ENCODE peak calls at places on chromosomes 2 and 18, in nine cellular contexts. One of them, this sample, is unnamed.

GRCh38 chr2:174846941-174847938 is 83.0 kb upstream of the CHRNA1 start:
- DNase-seq in AG09319: peak
- DNase-seq in GM10248: no peak
- DNase-seq in mammary epithelial cell: peak
- DNase-seq in astrocyte of the cerebellum: peak
- DNase-seq in endothelial cell: no peak
- DNase-seq in CD8-positive, alpha-beta T cell: no peak
- DNase-seq in OCI-LY7: no peak
- DNase-seq in ascending aorta: no peak
- DNase-seq in this sample: peak

GRCh38 chr2:226031962-226032441 is 632.5 kb downstream of the NYAP2 start:
- DNase-seq in AG09319: no peak
- DNase-seq in GM10248: no peak
- DNase-seq in mammary epithelial cell: peak
- DNase-seq in astrocyte of the cerebellum: no peak
- DNase-seq in endothelial cell: no peak
- DNase-seq in CD8-positive, alpha-beta T cell: no peak
- DNase-seq in OCI-LY7: no peak
- DNase-seq in ascending aorta: no peak
- DNase-seq in this sample: no peak

GRCh38 chr18:30578707-30579106 is 463.8 kb downstream of the DSC3 start:
- DNase-seq in AG09319: no peak
- DNase-seq in GM10248: no peak
- DNase-seq in mammary epithelial cell: no peak
- DNase-seq in astrocyte of the cerebellum: no peak
- DNase-seq in endothelial cell: no peak
- DNase-seq in CD8-positive, alpha-beta T cell: no peak
- DNase-seq in OCI-LY7: no peak
- DNase-seq in ascending aorta: no peak
- DNase-seq in this sample: no peak

GRCh38 chr2:37985333-37985732 is 60.2 kb downstream of the RMDN2 start:
- DNase-seq in AG09319: no peak
- DNase-seq in GM10248: no peak
- DNase-seq in mammary epithelial cell: peak
- DNase-seq in astrocyte of the cerebellum: peak
- DNase-seq in endothelial cell: no peak
- DNase-seq in CD8-positive, alpha-beta T cell: no peak
- DNase-seq in OCI-LY7: no peak
- DNase-seq in ascending aorta: no peak
- DNase-seq in this sample: no peak

GRCh38 chr18:48994044-48994651 is 43.4 kb upstream of the SMAD7 start:
- DNase-seq in AG09319: peak
- DNase-seq in GM10248: no peak
- DNase-seq in mammary epithelial cell: no peak
- DNase-seq in astrocyte of the cerebellum: peak
- DNase-seq in endothelial cell: no peak
- DNase-seq in CD8-positive, alpha-beta T cell: no peak
- DNase-seq in OCI-LY7: no peak
- DNase-seq in ascending aorta: no peak
- DNase-seq in this sample: no peak

GRCh38 chr2:100053087-100053486 is 89.3 kb downstream of the AFF3 start:
- DNase-seq in AG09319: no peak
- DNase-seq in GM10248: no peak
- DNase-seq in mammary epithelial cell: no peak
- DNase-seq in astrocyte of the cerebellum: no peak
- DNase-seq in endothelial cell: no peak
- DNase-seq in CD8-positive, alpha-beta T cell: no peak
- DNase-seq in OCI-LY7: no peak
- DNase-seq in ascending aorta: no peak
- DNase-seq in this sample: no peak

GRCh38 chr18:73980289-73980979 is 167.2 kb downstream of the FBXO15 start:
- DNase-seq in AG09319: no peak
- DNase-seq in GM10248: no peak
- DNase-seq in mammary epithelial cell: peak
- DNase-seq in astrocyte of the cerebellum: no peak
- DNase-seq in endothelial cell: peak
- DNase-seq in CD8-positive, alpha-beta T cell: no peak
- DNase-seq in OCI-LY7: no peak
- DNase-seq in ascending aorta: no peak
- DNase-seq in this sample: no peak

GRCh38 chr2:51919395-51919794 is 887.5 kb upstream of the NRXN1 start:
- DNase-seq in AG09319: no peak
- DNase-seq in GM10248: no peak
- DNase-seq in mammary epithelial cell: peak
- DNase-seq in astrocyte of the cerebellum: peak
- DNase-seq in endothelial cell: no peak
- DNase-seq in CD8-positive, alpha-beta T cell: no peak
- DNase-seq in OCI-LY7: no peak
- DNase-seq in ascending aorta: no peak
- DNase-seq in this sample: no peak

GRCh38 chr2:168457177-168457905 is 1.3 kb downstream of the CERS6 start:
- DNase-seq in AG09319: no peak
- DNase-seq in GM10248: peak
- DNase-seq in mammary epithelial cell: peak
- DNase-seq in astrocyte of the cerebellum: no peak
- DNase-seq in endothelial cell: no peak
- DNase-seq in CD8-positive, alpha-beta T cell: no peak
- DNase-seq in OCI-LY7: no peak
- DNase-seq in ascending aorta: no peak
- DNase-seq in this sample: no peak

GRCh38 chr18:21369146-21369545 is 127.1 kb downstream of the GREB1L start:
- DNase-seq in AG09319: no peak
- DNase-seq in GM10248: no peak
- DNase-seq in mammary epithelial cell: no peak
- DNase-seq in astrocyte of the cerebellum: peak
- DNase-seq in endothelial cell: no peak
- DNase-seq in CD8-positive, alpha-beta T cell: no peak
- DNase-seq in OCI-LY7: no peak
- DNase-seq in ascending aorta: no peak
- DNase-seq in this sample: no peak

GRCh38 chr18:25275414-25276001 is 76.5 kb downstream of the ZNF521 start:
- DNase-seq in AG09319: no peak
- DNase-seq in GM10248: no peak
- DNase-seq in mammary epithelial cell: no peak
- DNase-seq in astrocyte of the cerebellum: no peak
- DNase-seq in endothelial cell: peak
- DNase-seq in CD8-positive, alpha-beta T cell: no peak
- DNase-seq in OCI-LY7: no peak
- DNase-seq in ascending aorta: no peak
- DNase-seq in this sample: no peak

GRCh38 chr2:221635949-221636348 is 63.8 kb upstream of the EPHA4 start:
- DNase-seq in AG09319: no peak
- DNase-seq in GM10248: no peak
- DNase-seq in mammary epithelial cell: no peak
- DNase-seq in astrocyte of the cerebellum: no peak
- DNase-seq in endothelial cell: no peak
- DNase-seq in CD8-positive, alpha-beta T cell: no peak
- DNase-seq in OCI-LY7: no peak
- DNase-seq in ascending aorta: no peak
- DNase-seq in this sample: no peak

GRCh38 chr18:55539240-55539639 is 48.8 kb downstream of the TCF4 start:
- DNase-seq in AG09319: no peak
- DNase-seq in GM10248: no peak
- DNase-seq in mammary epithelial cell: no peak
- DNase-seq in astrocyte of the cerebellum: peak
- DNase-seq in endothelial cell: no peak
- DNase-seq in CD8-positive, alpha-beta T cell: no peak
- DNase-seq in OCI-LY7: no peak
- DNase-seq in ascending aorta: no peak
- DNase-seq in this sample: no peak

GRCh38 chr2:100192825-100193224 is 50.4 kb upstream of the AFF3 start:
- DNase-seq in AG09319: no peak
- DNase-seq in GM10248: no peak
- DNase-seq in mammary epithelial cell: no peak
- DNase-seq in astrocyte of the cerebellum: no peak
- DNase-seq in endothelial cell: no peak
- DNase-seq in CD8-positive, alpha-beta T cell: no peak
- DNase-seq in OCI-LY7: no peak
- DNase-seq in ascending aorta: no peak
- DNase-seq in this sample: no peak

GRCh38 chr2:72794572-72794971 is 31.3 kb downstream of the EXOC6B start:
- DNase-seq in AG09319: no peak
- DNase-seq in GM10248: no peak
- DNase-seq in mammary epithelial cell: peak
- DNase-seq in astrocyte of the cerebellum: no peak
- DNase-seq in endothelial cell: no peak
- DNase-seq in CD8-positive, alpha-beta T cell: no peak
- DNase-seq in OCI-LY7: no peak
- DNase-seq in ascending aorta: no peak
- DNase-seq in this sample: no peak

GRCh38 chr2:168188011-168188410 is 59.4 kb downstream of the STK39 start:
- DNase-seq in AG09319: no peak
- DNase-seq in GM10248: no peak
- DNase-seq in mammary epithelial cell: no peak
- DNase-seq in astrocyte of the cerebellum: no peak
- DNase-seq in endothelial cell: no peak
- DNase-seq in CD8-positive, alpha-beta T cell: no peak
- DNase-seq in OCI-LY7: no peak
- DNase-seq in ascending aorta: no peak
- DNase-seq in this sample: no peak

DNA sequence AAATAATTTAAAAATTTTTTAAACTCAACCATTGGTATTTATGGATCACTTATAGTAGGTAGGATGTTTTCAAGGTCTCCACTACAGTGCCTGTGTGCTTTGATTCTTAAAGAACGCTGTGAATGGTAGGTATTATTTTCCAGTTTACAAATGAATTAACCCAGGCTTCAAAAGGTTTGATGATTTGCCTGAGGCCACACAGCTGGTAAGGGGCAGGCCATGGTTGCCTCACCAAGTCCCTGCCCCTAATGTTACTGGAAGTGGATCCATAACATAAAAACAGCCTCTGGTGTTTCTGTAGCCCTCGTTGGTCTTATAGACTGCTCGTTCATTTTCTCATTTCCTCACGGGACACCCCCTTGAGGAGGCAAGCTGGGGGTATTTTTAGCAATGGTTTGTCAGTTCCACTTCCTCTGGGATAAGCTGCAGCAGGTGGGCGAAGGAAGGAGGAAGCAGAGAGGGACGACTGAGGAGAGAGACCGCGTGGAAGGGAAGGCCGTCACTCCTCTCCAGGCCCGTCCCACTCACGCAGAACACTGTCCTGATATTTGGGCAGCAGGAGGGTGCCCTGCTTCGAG is 32.9 kb upstream of the NDUFV2 start:
- DNase-seq in AG09319: no peak
- DNase-seq in GM10248: no peak
- DNase-seq in mammary epithelial cell: no peak
- DNase-seq in astrocyte of the cerebellum: no peak
- DNase-seq in endothelial cell: no peak
- DNase-seq in CD8-positive, alpha-beta T cell: no peak
- DNase-seq in OCI-LY7: peak
- DNase-seq in ascending aorta: no peak
- DNase-seq in this sample: no peak
- TF ChIP-seq CTCF in AG09319: no peak
- TF ChIP-seq CTCF in GM10248: no peak
- TF ChIP-seq CTCF in mammary epithelial cell: no peak
- TF ChIP-seq CTCF in astrocyte of the cerebellum: no peak
- TF ChIP-seq CTCF in endothelial cell: no peak
- TF ChIP-seq CTCF in CD8-positive, alpha-beta T cell: no peak
- TF ChIP-seq CTCF in OCI-LY7: no peak
- TF ChIP-seq CTCF in ascending aorta: no peak
- TF ChIP-seq CTCF in this sample: no peak

DNA sequence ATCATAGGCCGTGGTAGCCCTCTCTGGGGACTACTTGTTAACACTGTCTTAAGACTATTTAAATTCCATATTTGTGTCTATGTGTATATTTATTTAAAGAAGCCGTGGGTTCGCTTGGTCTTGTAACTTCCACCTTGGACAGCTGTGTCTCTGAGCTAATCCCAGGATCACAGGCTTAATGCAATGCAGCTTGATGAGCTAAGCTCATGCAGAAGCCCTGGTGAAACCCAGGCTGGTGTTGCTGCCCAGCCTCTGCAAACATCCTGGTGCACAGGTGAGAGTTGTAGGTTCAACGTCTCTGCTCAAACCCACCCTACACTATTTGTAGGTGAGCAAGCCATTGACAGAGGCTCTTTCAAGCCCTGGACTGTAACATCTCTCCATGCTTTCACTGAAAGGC is 211.8 kb downstream of the FAM210A start:
- DNase-seq in AG09319: no peak
- DNase-seq in GM10248: no peak
- DNase-seq in mammary epithelial cell: no peak
- DNase-seq in astrocyte of the cerebellum: no peak
- DNase-seq in endothelial cell: no peak
- DNase-seq in CD8-positive, alpha-beta T cell: no peak
- DNase-seq in OCI-LY7: no peak
- DNase-seq in ascending aorta: no peak
- DNase-seq in this sample: no peak
- TF ChIP-seq CTCF in AG09319: no peak
- TF ChIP-seq CTCF in GM10248: no peak
- TF ChIP-seq CTCF in mammary epithelial cell: no peak
- TF ChIP-seq CTCF in astrocyte of the cerebellum: no peak
- TF ChIP-seq CTCF in endothelial cell: no peak
- TF ChIP-seq CTCF in CD8-positive, alpha-beta T cell: no peak
- TF ChIP-seq CTCF in OCI-LY7: no peak
- TF ChIP-seq CTCF in ascending aorta: no peak
- TF ChIP-seq CTCF in this sample: no peak

DNA sequence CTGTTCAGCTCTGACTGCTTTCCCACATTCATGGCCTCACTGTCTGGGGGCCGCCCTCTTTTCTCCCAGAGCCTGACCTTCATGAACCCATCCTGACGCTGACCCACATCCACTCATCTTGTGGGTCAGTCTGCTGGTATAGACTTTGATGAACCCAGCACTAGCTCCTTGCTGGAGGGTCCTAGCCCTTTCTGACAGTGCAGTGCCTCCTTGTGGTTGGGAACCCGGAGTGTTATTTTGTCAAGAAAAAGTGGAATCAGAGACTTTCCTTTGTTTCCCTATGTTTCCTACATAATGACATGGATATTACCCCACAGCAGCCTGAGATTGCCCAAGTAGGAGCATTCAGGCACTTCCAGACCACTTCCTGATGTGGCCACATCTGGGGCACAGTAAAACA is 19.3 kb upstream of the OSR1 start:
- DNase-seq in AG09319: no peak
- DNase-seq in GM10248: no peak
- DNase-seq in mammary epithelial cell: no peak
- DNase-seq in astrocyte of the cerebellum: no peak
- DNase-seq in endothelial cell: no peak
- DNase-seq in CD8-positive, alpha-beta T cell: no peak
- DNase-seq in OCI-LY7: no peak
- DNase-seq in ascending aorta: no peak
- DNase-seq in this sample: no peak
- TF ChIP-seq CTCF in AG09319: no peak
- TF ChIP-seq CTCF in GM10248: no peak
- TF ChIP-seq CTCF in mammary epithelial cell: no peak
- TF ChIP-seq CTCF in astrocyte of the cerebellum: no peak
- TF ChIP-seq CTCF in endothelial cell: no peak
- TF ChIP-seq CTCF in CD8-positive, alpha-beta T cell: peak
- TF ChIP-seq CTCF in OCI-LY7: peak
- TF ChIP-seq CTCF in ascending aorta: no peak
- TF ChIP-seq CTCF in this sample: no peak

DNA sequence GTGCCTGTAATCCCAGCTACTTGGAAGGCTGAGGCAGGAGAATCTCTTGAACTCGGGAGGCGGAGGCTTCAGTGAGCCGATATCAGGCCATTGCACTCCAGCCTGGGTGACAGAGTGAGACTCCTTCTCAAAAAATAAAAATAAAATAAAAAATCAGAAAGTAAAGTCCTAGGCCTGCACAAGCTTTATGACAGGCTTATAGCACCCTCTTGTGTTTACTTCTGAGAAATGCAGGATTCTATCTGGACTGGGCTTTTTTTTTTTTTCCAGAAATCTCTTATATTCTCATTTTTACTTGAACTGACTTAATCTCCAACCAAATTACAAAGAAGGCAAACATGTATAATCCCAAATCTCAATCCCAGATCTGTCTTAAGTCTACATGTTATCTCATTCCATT is 26.1 kb upstream of the REG3G start:
- DNase-seq in AG09319: no peak
- DNase-seq in GM10248: no peak
- DNase-seq in mammary epithelial cell: no peak
- DNase-seq in astrocyte of the cerebellum: no peak
- DNase-seq in endothelial cell: no peak
- DNase-seq in CD8-positive, alpha-beta T cell: no peak
- DNase-seq in OCI-LY7: peak
- DNase-seq in ascending aorta: no peak
- DNase-seq in this sample: no peak
- TF ChIP-seq CTCF in AG09319: no peak
- TF ChIP-seq CTCF in GM10248: peak
- TF ChIP-seq CTCF in mammary epithelial cell: peak
- TF ChIP-seq CTCF in astrocyte of the cerebellum: peak
- TF ChIP-seq CTCF in endothelial cell: peak
- TF ChIP-seq CTCF in CD8-positive, alpha-beta T cell: no peak
- TF ChIP-seq CTCF in OCI-LY7: peak
- TF ChIP-seq CTCF in ascending aorta: no peak
- TF ChIP-seq CTCF in this sample: no peak